ENCODE peak calls at places on chromosomes 13 and 19, in seven cellular contexts. B is mucosa of gallbladder; L is NCI-H146; C is NCI-H1930; Y is stimulated activated naive CD4-positive, alpha-beta T cell; F is T-cell; W is sigmoid colon. J is an unnamed sample.
A peak's percentile ranks its signal among the peaks of the same experiment; 100 is the strongest.

GRCh38 chr13:30720470-30720869 is 14.9 kb upstream of the ALOX5AP start:
- DNase-seq in F (no peak), B (no peak), Y (no peak), W (no peak), C (no peak), L (no peak), J (no peak)

GRCh38 chr19:2478756-2479555 is 3.0 kb downstream of the GADD45B start:
- DNase-seq in F (peak; percentile 64), W (peak; percentile 95), Y (peak; percentile 70), B (peak; percentile 74), L (no peak), C (no peak), J (peak; percentile 57)

GRCh38 chr19:1449467-1450442 is at the start of gene APC2:
- DNase-seq in F (no peak), B (no peak), W (no peak), C (peak; percentile 89), Y (no peak), L (peak; percentile 82), J (no peak)

GRCh38 chr19:31348416-31349159 is 648 bp downstream of the TSHZ3 start:
- DNase-seq in L (no peak), F (no peak), Y (no peak), B (no peak), C (no peak), W (peak; percentile 79), J (peak; percentile 37)

GRCh38 chr19:16376649-16377048 is 52.0 kb downstream of the KLF2 start:
- DNase-seq in Y (peak; percentile 27), B (no peak), F (peak; percentile 41), C (no peak), W (no peak), L (no peak), J (no peak)

GRCh38 chr13:102185375-102185984 is 216.4 kb downstream of the FGF14 start:
- DNase-seq in W (no peak), Y (no peak), B (no peak), C (no peak), F (no peak), L (no peak), J (no peak)

GRCh38 chr19:19459099-19459498 is 53.6 kb downstream of the GATAD2A start:
- DNase-seq in W (no peak), B (no peak), C (no peak), L (no peak), Y (peak; percentile 43), F (no peak), J (peak; percentile 25)

GRCh38 chr19:43766755-43767043 is 11.9 kb upstream of the SMG9 start:
- DNase-seq in W (no peak), L (no peak), Y (no peak), F (no peak), B (no peak), C (no peak), J (no peak)

GRCh38 chr13:41802684-41803554 is 158.0 kb downstream of the VWA8 start:
- DNase-seq in L (no peak), B (no peak), W (no peak), F (no peak), Y (no peak), C (no peak), J (peak; percentile 84)

GRCh38 chr13:25973576-25973975 is 78.2 kb downstream of the SHISA2 start:
- DNase-seq in F (no peak), C (no peak), Y (peak; percentile 53), W (no peak), B (no peak), L (no peak), J (no peak)

GRCh38 chr19:7366701-7367420 is 18.1 kb downstream of the ARHGEF18 start:
- DNase-seq in F (no peak), Y (peak; percentile 8), W (no peak), C (no peak), B (no peak), L (peak; percentile 10), J (peak; percentile 26)

GRCh38 chr13:111902726-111903125 is 164.2 kb upstream of the SOX1 start:
- DNase-seq in L (no peak), F (no peak), B (no peak), Y (no peak), C (no peak), W (peak; percentile 27), J (no peak)

GRCh38 chr13:113045214-113046007 is 60.2 kb upstream of the F7 start:
- DNase-seq in L (no peak), B (no peak), W (no peak), F (no peak), C (no peak), Y (no peak), J (no peak)

GRCh38 chr19:33256266-33256665 is 30.6 kb upstream of the SLC7A10 start:
- DNase-seq in B (no peak), C (no peak), Y (no peak), F (no peak), W (no peak), L (no peak), J (no peak)

GRCh38 chr13:73001971-73002370 is 56.8 kb upstream of the KLF5 start:
- DNase-seq in C (peak; percentile 35), Y (no peak), L (peak; percentile 27), F (no peak), B (no peak), W (no peak), J (no peak)

GRCh38 chr19:29878973-29879654 is 62.9 kb upstream of the URI1 start:
- DNase-seq in L (peak; percentile 22), W (no peak), C (no peak), B (no peak), Y (no peak), F (no peak), J (peak; percentile 14)

GRCh38 chr13:99150575-99151370 is 49.9 kb upstream of the UBAC2 start:
- DNase-seq in C (no peak), W (no peak), Y (no peak), F (no peak), L (no peak), B (no peak), J (peak; percentile 75)

GRCh38 chr13:51423766-51424165 is 29.1 kb downstream of the INTS6 start:
- DNase-seq in B (no peak), F (no peak), C (no peak), L (no peak), W (no peak), Y (no peak), J (no peak)

GRCh38 chr13:71661921-71662320 is 205.1 kb downstream of the DACH1 start:
- DNase-seq in B (no peak), C (no peak), F (no peak), L (no peak), W (no peak), Y (no peak), J (peak; percentile 83)

GRCh38 chr19:18763674-18764590 is 27.2 kb downstream of the COMP start:
- DNase-seq in F (no peak), C (no peak), B (peak; percentile 30), L (no peak), W (no peak), Y (no peak), J (peak; percentile 65)